ENCODE peak calls at places on chromosomes 2 and 18, in six cellular contexts. A, P, D, Y, I and W are unnamed samples. For H3K36me3 and H3K4me1, the result is how much of the 10 kb centered on the place peaks cover.

GRCh38 chr2:104568247-104568646 is 285.7 kb upstream of the POU3F3 start:
- DNase-seq in A (no peak), P (no peak), D (no peak), Y (no peak), I (no peak), W (no peak)

GRCh38 chr2:14385043-14385442 is 247.5 kb upstream of the LRATD1 start:
- DNase-seq in A (no peak), P (no peak), D (no peak), Y (no peak), I (no peak), W (no peak)

GRCh38 chr2:226791056-226791486 is 8.5 kb downstream of the IRS1 start:
- DNase-seq in A (peak), P (peak), D (peak), Y (peak), I (no peak), W (peak)

GRCh38 chr2:146239392-146240135 is 1605.3 kb upstream of the ACVR2A start:
- DNase-seq in A (no peak), P (no peak), D (no peak), Y (no peak), I (no peak), W (no peak)

GRCh38 chr2:108933691-108934117 is 55.3 kb downstream of the EDAR start:
- DNase-seq in A (peak), P (no peak), D (no peak), Y (peak), I (no peak), W (no peak)

GRCh38 chr2:128644745-128645256 is 326.1 kb upstream of the HS6ST1 start:
- DNase-seq in A (no peak), P (peak), D (no peak), Y (no peak), I (no peak), W (no peak)

GRCh38 chr2:18701981-18702380 is 112.6 kb upstream of the NT5C1B start:
- DNase-seq in A (no peak), P (no peak), D (no peak), Y (no peak), I (no peak), W (no peak)

GRCh38 chr2:142582317-142582716 is 295.1 kb upstream of the KYNU start:
- DNase-seq in A (no peak), P (no peak), D (no peak), Y (no peak), I (no peak), W (no peak)

GRCh38 chr2:224850081-224850480 is 133.9 kb upstream of the CCDC195 start:
- DNase-seq in A (no peak), P (no peak), D (no peak), Y (no peak), I (no peak), W (no peak)

GRCh38 chr2:231780909-231781797 is at the start of gene PDE6D:
- DNase-seq in A (peak), P (peak), D (peak), Y (peak), I (peak), W (peak)

GRCh38 chr2:22253171-22253570 is 1129.4 kb downstream of the TDRD15 start:
- DNase-seq in A (no peak), P (peak), D (no peak), Y (no peak), I (no peak), W (no peak)

GRCh38 chr2:57396364-57397098 is 650.1 kb upstream of the VRK2 start:
- DNase-seq in A (no peak), P (peak), D (no peak), Y (no peak), I (no peak), W (no peak)

GRCh38 chr2:14544247-14544646 is 88.3 kb upstream of the LRATD1 start:
- DNase-seq in A (no peak), P (no peak), D (no peak), Y (no peak), I (no peak), W (no peak)

GRCh38 chr2:84556190-84556589 is 39.9 kb downstream of the DNAH6 start:
- DNase-seq in A (no peak), P (no peak), D (no peak), Y (no peak), I (no peak), W (no peak)

GRCh38 chr2:125886153-125886552 is 769.8 kb upstream of the GYPC start:
- DNase-seq in A (no peak), P (no peak), D (no peak), Y (no peak), I (no peak), W (no peak)

GRCh38 chr2:19861771-19862170 is 40.0 kb downstream of the TTC32 start:
- DNase-seq in A (no peak), P (no peak), D (no peak), Y (no peak), I (no peak), W (no peak)

GRCh38 chr2:28958689-28959088 is 22.4 kb upstream of the TOGARAM2 start:
- DNase-seq in A (peak), P (peak), D (peak), Y (peak), I (peak), W (peak)

GRCh38 chr2:239519921-239520585 is 119.2 kb upstream of the HDAC4 start:
- DNase-seq in A (no peak), P (no peak), D (no peak), Y (no peak), I (peak), W (no peak)

GRCh38 chr18:11260963-11261441 is 111.6 kb upstream of the PIEZO2 start:
- DNase-seq in A (no peak), P (peak), D (no peak), Y (no peak), I (no peak), W (no peak)
- H3K4me3 ChIP-seq in A (no peak), P (no peak), D (no peak), Y (no peak), I (no peak), W (no peak)

DNA sequence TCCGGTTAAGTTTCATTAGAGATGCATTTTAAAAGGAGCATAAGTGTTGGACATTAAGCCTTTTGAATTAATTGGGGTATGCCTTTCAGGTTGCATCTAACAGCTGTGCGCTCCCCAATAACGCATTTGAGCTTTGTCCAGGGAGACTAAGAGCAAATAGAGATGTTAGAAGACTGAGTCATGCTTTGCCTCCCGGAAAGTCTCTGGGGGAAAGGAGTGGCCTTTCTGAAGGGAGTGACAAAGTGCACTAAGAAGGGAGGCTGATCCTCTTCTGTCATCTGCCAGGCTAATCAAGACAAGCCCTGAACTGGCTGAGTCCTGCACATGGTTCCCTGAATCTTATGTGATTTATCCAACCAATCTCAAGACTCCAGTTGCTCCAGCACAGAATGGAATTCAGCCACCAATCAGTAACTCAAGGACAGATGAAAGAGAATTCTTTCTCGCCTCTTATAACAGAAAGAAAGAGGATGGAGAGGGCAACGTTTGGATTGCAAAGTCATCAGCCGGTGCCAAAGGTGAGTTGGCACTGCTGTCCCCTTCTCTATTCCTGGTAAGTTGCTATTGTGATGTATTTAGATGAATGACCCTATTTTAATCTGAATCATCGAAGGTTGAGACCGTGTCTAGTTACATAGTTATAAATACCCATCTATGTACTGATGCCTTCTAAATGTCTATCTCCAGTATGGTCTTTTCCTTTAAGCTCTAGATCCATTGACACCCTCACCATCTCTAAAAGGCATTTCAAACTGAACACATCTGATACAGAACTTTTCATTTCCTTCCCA is 12.1 kb downstream of the TTL start:
- DNase-seq in A (peak), P (no peak), D (no peak), Y (peak), I (no peak), W (peak)
- H3K36me3 ChIP-seq in A (under half), P (half or more), D (under half), Y (under half), I (under half), W (under half)

GRCh38 chr2:191103793-191104192 is 47.0 kb downstream of the STAT4 start:
- DNase-seq in A (no peak), P (no peak), D (no peak), Y (no peak), I (no peak), W (no peak)
- H3K4me1 ChIP-seq in A (under half), P (under half), D (under half), Y (under half), I (under half), W (under half)

GRCh38 chr2:27442282-27442980 is at the start of gene KRTCAP3:
- DNase-seq in A (peak), P (peak), D (no peak), Y (peak), I (peak), W (peak)
- H3K4me3 ChIP-seq in A (peak), P (peak), D (no peak), Y (peak), I (peak), W (peak)